ENCODE peak calls at places on chromosomes 3 and 15, in nine cellular contexts. H is tibial artery; E is psoas muscle; D is left ventricle myocardium inferior; Q is neural progenitor cell; U is breast epithelium; A is heart left ventricle; W is body of pancreas; I is CD8-positive, alpha-beta memory T cell. Z is an unnamed sample.

GRCh38 chr3:181623924-181624694 is 87.6 kb upstream of the SOX2 start:
- DNase-seq in H (no peak), E (no peak), D (no peak), Q (peak; percentile 15), U (no peak), A (no peak), W (no peak), I (no peak), Z (no peak)

GRCh38 chr3:29140706-29141105 is 140.2 kb upstream of the RBMS3 start:
- DNase-seq in H (no peak), E (no peak), D (no peak), Q (no peak), U (no peak), A (no peak), W (no peak), I (no peak), Z (no peak)

GRCh38 chr15:31202953-31203352 is 101.4 kb upstream of the TRPM1 start:
- DNase-seq in H (no peak), E (no peak), D (no peak), Q (no peak), U (no peak), A (no peak), W (no peak), I (no peak), Z (no peak)

GRCh38 chr3:110397115-110397514 is 674.5 kb upstream of the NECTIN3 start:
- DNase-seq in H (no peak), E (no peak), D (no peak), Q (no peak), U (no peak), A (no peak), W (no peak), I (no peak), Z (no peak)

GRCh38 chr3:180282386-180282785 is 245.6 kb upstream of the PEX5L start:
- DNase-seq in H (no peak), E (no peak), D (no peak), Q (no peak), U (no peak), A (no peak), W (no peak), I (no peak), Z (no peak)

GRCh38 chr15:81000144-81000625 is 538 bp upstream of the TLNRD1 start:
- DNase-seq in H (no peak), E (no peak), D (no peak), Q (no peak), U (no peak), A (no peak), W (no peak), I (no peak), Z (no peak)

GRCh38 chr3:60490992-60491391 is 760.3 kb downstream of the FHIT start:
- DNase-seq in H (no peak), E (no peak), D (no peak), Q (no peak), U (no peak), A (no peak), W (no peak), I (no peak), Z (no peak)

GRCh38 chr3:107985496-107985895 is 105.3 kb downstream of the CD47 start:
- DNase-seq in H (no peak), E (no peak), D (no peak), Q (no peak), U (no peak), A (no peak), W (no peak), I (no peak), Z (no peak)

GRCh38 chr3:148459931-148460513 is 237.7 kb upstream of the AGTR1 start:
- DNase-seq in H (no peak), E (no peak), D (no peak), Q (no peak), U (no peak), A (no peak), W (no peak), I (no peak), Z (no peak)

GRCh38 chr3:124942613-124943012 is 8.1 kb upstream of the MUC13 start:
- DNase-seq in H (no peak), E (no peak), D (no peak), Q (no peak), U (no peak), A (no peak), W (no peak), I (no peak), Z (no peak)

GRCh38 chr3:67017211-67017610 is 19.1 kb downstream of the KBTBD8 start:
- DNase-seq in H (no peak), E (no peak), D (no peak), Q (no peak), U (no peak), A (no peak), W (no peak), I (no peak), Z (no peak)

GRCh38 chr15:60397772-60398445 is at the start of gene ANXA2:
- DNase-seq in H (peak; percentile 94), E (peak; percentile 91), D (peak; percentile 87), Q (peak; percentile 67), U (peak; percentile 86), A (peak; percentile 91), W (peak; percentile 81), I (peak; percentile 82), Z (no peak)

GRCh38 chr15:89028036-89028435 is 60.2 kb upstream of the ABHD2 start:
- DNase-seq in H (no peak), E (no peak), D (no peak), Q (peak; percentile 7), U (no peak), A (no peak), W (no peak), I (no peak), Z (no peak)

GRCh38 chr15:47292638-47293037 is 424.7 kb upstream of the SEMA6D start:
- DNase-seq in H (no peak), E (no peak), D (no peak), Q (no peak), U (no peak), A (no peak), W (no peak), I (no peak), Z (no peak)

GRCh38 chr15:47283231-47283630 is 434.1 kb upstream of the SEMA6D start:
- DNase-seq in H (no peak), E (no peak), D (no peak), Q (no peak), U (no peak), A (no peak), W (no peak), I (no peak), Z (no peak)

GRCh38 chr15:47289667-47290066 is 427.6 kb upstream of the SEMA6D start:
- DNase-seq in H (no peak), E (no peak), D (no peak), Q (peak; percentile 33), U (no peak), A (no peak), W (no peak), I (no peak), Z (no peak)

GRCh38 chr15:47293763-47294162 is 423.5 kb upstream of the SEMA6D start:
- DNase-seq in H (peak; percentile 81), E (peak; percentile 69), D (peak; percentile 65), Q (peak; percentile 40), U (peak; percentile 92), A (peak; percentile 42), W (peak; percentile 12), I (no peak), Z (no peak)

DNA sequence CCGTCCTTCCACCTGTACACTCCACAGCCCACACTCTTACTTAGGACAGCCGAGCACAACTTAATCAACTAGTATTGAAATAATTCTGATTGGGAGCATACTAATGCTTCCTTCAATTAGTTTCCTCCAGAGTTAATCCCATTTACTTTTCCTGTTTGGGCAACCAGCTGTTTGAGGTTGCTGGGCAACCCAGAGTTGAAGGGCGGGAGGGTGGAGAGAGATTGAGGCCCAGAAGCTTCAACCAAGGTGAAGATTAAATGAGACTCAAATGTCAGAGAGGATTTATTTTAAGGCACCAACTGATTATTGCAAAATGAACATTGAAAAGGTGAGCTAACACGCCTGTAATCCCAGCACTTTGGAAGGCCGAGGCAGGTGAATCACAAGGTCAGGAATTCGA is 428.5 kb upstream of the SEMA6D start:
- DNase-seq in H (no peak), E (no peak), D (no peak), Q (no peak), U (no peak), A (no peak), W (no peak), I (no peak), Z (no peak)
- H3K9me3 ChIP-seq in H (no peaks in the 10 kb centered on the region), E (no peaks in the 10 kb centered on the region), D (no peaks in the 10 kb centered on the region), Q (no peaks in the 10 kb centered on the region), U (no peaks in the 10 kb centered on the region), A (no peaks in the 10 kb centered on the region), W (no peaks in the 10 kb centered on the region), I (no peaks in the 10 kb centered on the region), Z (no peaks in the 10 kb centered on the region)

DNA sequence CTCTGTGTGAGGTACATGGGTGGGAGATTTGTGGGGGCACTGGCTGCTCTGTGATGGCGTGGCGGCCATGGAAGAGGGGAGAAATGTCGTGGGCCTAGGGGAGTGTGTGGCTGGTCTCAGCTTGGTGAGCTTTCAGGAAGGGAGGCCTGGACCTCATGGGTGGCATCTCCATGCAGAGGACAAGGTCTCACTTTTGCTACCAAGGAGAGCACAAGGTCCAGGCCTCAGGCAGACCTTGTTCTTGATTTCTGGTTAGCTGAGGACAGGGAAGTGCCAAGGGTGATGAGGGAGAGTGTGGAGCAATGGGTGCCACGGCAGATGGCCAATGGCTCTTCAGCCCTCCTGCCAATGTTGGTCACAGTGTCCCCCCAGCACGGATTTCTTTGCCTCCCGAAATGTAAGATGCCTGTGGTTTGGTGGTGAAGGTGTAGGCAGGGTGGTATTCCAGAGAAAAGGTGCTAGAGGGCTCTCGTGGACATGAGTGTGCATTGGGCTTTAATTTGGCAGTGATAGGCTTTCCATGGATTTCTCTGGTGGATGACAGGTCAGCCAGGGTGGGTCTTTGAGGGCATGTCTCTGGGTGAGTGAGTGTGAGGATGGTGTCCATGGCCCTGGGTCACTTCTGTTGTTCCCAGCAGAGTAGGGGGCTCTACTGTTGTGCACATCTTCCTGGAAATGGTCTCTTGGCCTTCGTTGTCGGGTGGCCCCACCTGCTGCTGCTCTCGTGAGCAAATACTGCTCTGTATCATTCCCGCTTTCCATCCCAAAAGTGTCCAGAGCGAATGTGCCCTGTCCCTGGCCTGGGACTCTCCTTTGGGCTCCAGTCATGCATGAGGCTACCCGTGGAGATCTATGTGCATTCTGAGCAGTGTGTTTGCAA is 108.0 kb downstream of the SNRPN start:
- DNase-seq in H (peak; percentile 37), E (no peak), D (no peak), Q (no peak), U (no peak), A (peak; percentile 4), W (peak; percentile 4), I (no peak), Z (no peak)
- H3K9me3 ChIP-seq in H (peaks cover 100% of the 10 kb centered on the region), E (peaks cover 98% of the 10 kb centered on the region), D (peaks cover 100% of the 10 kb centered on the region), Q (peaks cover 23% of the 10 kb centered on the region), U (peaks cover 100% of the 10 kb centered on the region), A (peaks cover 51% of the 10 kb centered on the region), W (peaks cover 20% of the 10 kb centered on the region), I (peaks cover 100% of the 10 kb centered on the region), Z (peaks cover 95% of the 10 kb centered on the region)

DNA sequence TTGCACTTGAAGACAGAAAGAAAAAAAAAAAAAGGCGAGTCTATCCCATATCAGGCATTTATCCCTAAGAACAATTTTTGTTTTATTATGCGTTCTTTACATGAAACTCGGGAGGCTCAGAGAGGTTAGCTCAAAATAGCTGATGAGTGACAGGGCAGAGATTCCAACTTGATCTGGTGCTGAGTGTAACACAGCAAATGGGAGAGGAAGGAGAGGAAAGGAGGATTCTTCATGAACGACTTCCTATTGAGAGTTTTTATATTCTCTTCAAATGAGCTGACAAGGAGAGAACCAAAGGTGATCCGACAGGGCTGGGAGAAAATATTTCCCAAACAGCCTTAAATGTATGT is 157.2 kb upstream of the FRMD4B start:
- DNase-seq in H (no peak), E (no peak), D (no peak), Q (no peak), U (no peak), A (no peak), W (no peak), I (no peak), Z (no peak)
- H3K9me3 ChIP-seq in H (no peaks in the 10 kb centered on the region), E (no peaks in the 10 kb centered on the region), D (no peaks in the 10 kb centered on the region), Q (no peaks in the 10 kb centered on the region), U (no peaks in the 10 kb centered on the region), A (no peaks in the 10 kb centered on the region), W (no peaks in the 10 kb centered on the region), I (no peaks in the 10 kb centered on the region), Z (no peaks in the 10 kb centered on the region)

GRCh38 chr15:25619076-25619475 is 180.3 kb upstream of the UBE3A start:
- DNase-seq in H (no peak), E (no peak), D (no peak), Q (no peak), U (no peak), A (no peak), W (no peak), I (no peak), Z (no peak)
- H3K9me3 ChIP-seq in H (no peaks in the 10 kb centered on the region), E (no peaks in the 10 kb centered on the region), D (no peaks in the 10 kb centered on the region), Q (no peaks in the 10 kb centered on the region), U (no peaks in the 10 kb centered on the region), A (no peaks in the 10 kb centered on the region), W (no peaks in the 10 kb centered on the region), I (no peaks in the 10 kb centered on the region), Z (no peaks in the 10 kb centered on the region)